ENCODE peak calls at places on chromosomes 12 and 14, in seven cellular contexts. J is activated naive CD4-positive, alpha-beta T cell treated with anti-CD3 and anti-CD28 coated beads for 36 hours; I is NCI-H510A treated with DMSO at 0.1 percent for 48 hours; K is left ventricle myocardium inferior; S is posterior cingulate gyrus; H is non-pigmented ciliary epithelial cell; E is skeletal muscle cell. C is an unnamed sample.

GRCh38 chr12:107035733-107036132 is 48.8 kb upstream of the MTERF2 start:
- DNase-seq in J (no peak), I (no peak), K (no peak), S (no peak), H (no peak), E (no peak), C (no peak)

GRCh38 chr14:103546651-103547454 is 15.6 kb downstream of the BAG5 start:
- DNase-seq in J (peak; percentile 72), I (peak; percentile 71), K (peak; percentile 72), S (peak; percentile 97), H (no peak), E (no peak), C (peak; percentile 98)

GRCh38 chr14:91729756-91730155 is 2.1 kb downstream of the CATSPERB start:
- DNase-seq in J (no peak), I (no peak), K (no peak), S (no peak), H (no peak), E (no peak), C (no peak)

GRCh38 chr12:112788205-112788604 is 3.3 kb upstream of the RPH3A start:
- DNase-seq in J (no peak), I (no peak), K (no peak), S (no peak), H (no peak), E (no peak), C (peak; percentile 35)

GRCh38 chr12:57069522-57069921 is 9.1 kb downstream of the NEMP1 start:
- DNase-seq in J (peak; percentile 76), I (peak; percentile 82), K (no peak), S (peak; percentile 82), H (no peak), E (peak; percentile 84), C (peak; percentile 69)

GRCh38 chr12:93819048-93819491 is 141.9 kb downstream of the CRADD start:
- DNase-seq in J (no peak), I (no peak), K (peak; percentile 55), S (peak; percentile 84), H (no peak), E (no peak), C (no peak)

GRCh38 chr12:52147367-52147972 is 44.3 kb downstream of the KRT80 start:
- DNase-seq in J (no peak), I (no peak), K (peak; percentile 85), S (peak; percentile 80), H (peak; percentile 91), E (peak; percentile 96), C (no peak)

GRCh38 chr12:51323317-51323960 is 535 bp downstream of the BIN2 start:
- DNase-seq in J (peak; percentile 83), I (no peak), K (no peak), S (no peak), H (no peak), E (no peak), C (peak; percentile 47)

GRCh38 chr14:106850913-106851825 is 1324.8 kb downstream of the TMEM121 start:
- DNase-seq in J (no peak), I (no peak), K (no peak), S (no peak), H (no peak), E (no peak), C (no peak)

GRCh38 chr14:29712586-29712985 is 215.1 kb downstream of the PRKD1 start:
- DNase-seq in J (no peak), I (no peak), K (no peak), S (no peak), H (no peak), E (no peak), C (no peak)

C was measured in H7.